ENCODE peak calls at places on chromosome 3, in six cellular contexts. O is foreskin fibroblast, Q is kidney epithelial cell, R is HL-60, K is A549, E is OCI-LY7. F is an unnamed sample.
A peak's percentile ranks its signal among the peaks of the same experiment; 100 is the strongest.

GRCh38 chr3:155934215-155934614 is 63.8 kb downstream of the GMPS start:
- DNase-seq in O (no peak), Q (no peak), R (no peak), K (no peak), E (no peak), F (no peak)

GRCh38 chr3:46898321-46899150 is 21.0 kb downstream of the PTH1R start:
- DNase-seq in O (no peak), Q (no peak), R (no peak), K (no peak), E (no peak), F (no peak)

GRCh38 chr3:13186416-13186815 is 113.2 kb upstream of the IQSEC1 start:
- DNase-seq in O (no peak), Q (no peak), R (no peak), K (no peak), E (no peak), F (no peak)

GRCh38 chr3:59766165-59766872 is 716.5 kb upstream of the CFAP20DC start:
- DNase-seq in O (peak; percentile 69), Q (no peak), R (no peak), K (no peak), E (no peak), F (no peak)

GRCh38 chr3:177451940-177452484 is 254.7 kb upstream of the TBL1XR1 start:
- DNase-seq in O (peak; percentile 41), Q (no peak), R (no peak), K (no peak), E (no peak), F (no peak)

GRCh38 chr3:139295040-139295439 is 48.8 kb upstream of the MRPS22 start:
- DNase-seq in O (no peak), Q (no peak), R (no peak), K (no peak), E (no peak), F (no peak)

GRCh38 chr3:24237971-24238767 is 256.5 kb downstream of the THRB start:
- DNase-seq in O (peak; percentile 94), Q (peak; percentile 76), R (peak; percentile 52), K (peak; percentile 65), E (peak; percentile 75), F (peak; percentile 44)

GRCh38 chr3:16865335-16865734 is 19.4 kb upstream of the PLCL2 start:
- DNase-seq in O (no peak), Q (no peak), R (no peak), K (no peak), E (no peak), F (no peak)

GRCh38 chr3:197028711-197029510 is 706 bp downstream of the MELTF start:
- DNase-seq in O (no peak), Q (no peak), R (no peak), K (no peak), E (peak; percentile 40), F (no peak)

GRCh38 chr3:195259146-195259563 is 11.8 kb downstream of the XXYLT1 start:
- DNase-seq in O (peak; percentile 47), Q (no peak), R (no peak), K (peak; percentile 9), E (no peak), F (no peak)

GRCh38 chr3:187987919-187988318 is 166.0 kb upstream of the LPP start:
- DNase-seq in O (no peak), Q (no peak), R (no peak), K (no peak), E (no peak), F (no peak)

GRCh38 chr3:37141676-37142075 is 32.7 kb downstream of the LRRFIP2 start:
- DNase-seq in O (no peak), Q (no peak), R (no peak), K (no peak), E (no peak), F (no peak)

DNA sequence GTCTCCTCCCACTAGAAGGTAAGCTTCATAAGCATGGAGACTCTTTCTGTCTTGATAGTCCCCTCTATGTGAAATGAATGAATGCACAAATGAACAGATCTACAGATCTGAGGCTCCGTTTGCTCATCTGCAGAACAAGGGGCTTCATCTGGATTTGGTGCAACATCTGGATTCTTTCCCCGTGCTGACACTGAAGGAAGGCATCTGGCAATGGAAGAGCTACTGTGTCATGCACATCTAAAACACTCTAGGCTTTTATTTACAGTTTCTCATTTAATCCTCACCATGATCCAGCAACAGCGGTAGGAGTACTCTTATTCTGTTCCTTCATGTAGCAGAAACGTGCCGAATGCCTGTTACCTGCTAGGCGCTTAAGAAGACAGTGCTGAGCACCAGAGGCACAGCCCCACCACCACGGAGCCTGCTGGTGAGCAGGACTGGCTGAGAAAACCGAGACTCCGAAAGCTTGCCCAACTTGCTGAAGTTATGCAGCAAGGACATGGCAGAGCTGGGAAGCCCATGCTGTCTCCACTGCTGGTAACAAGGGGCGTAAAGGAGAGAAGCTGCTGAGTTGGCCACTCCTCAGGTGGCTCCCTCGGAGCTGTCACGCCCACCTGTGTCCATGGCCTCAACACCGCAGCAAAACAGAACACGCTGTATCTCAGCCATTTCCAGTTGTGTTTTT is 31.1 kb downstream of the LSM3 start:
- DNase-seq in O (no peak), Q (no peak), R (no peak), K (no peak), E (no peak), F (no peak)
- H3K4me3 ChIP-seq in O (peak overlapping the region; percentile 1), Q (no peak overlapping the region), R (no peak overlapping the region), K (no peak overlapping the region), E (no peak overlapping the region), F (no peak overlapping the region)

GRCh38 chr3:71029770-71030169 is 553.8 kb downstream of the FOXP1 start:
- DNase-seq in O (no peak), Q (no peak), R (no peak), K (no peak), E (no peak), F (no peak)
- TF ChIP-seq CTCF in O (no peak), Q (no peak), R (no peak), K (no peak), E (no peak), F (no peak)

DNA sequence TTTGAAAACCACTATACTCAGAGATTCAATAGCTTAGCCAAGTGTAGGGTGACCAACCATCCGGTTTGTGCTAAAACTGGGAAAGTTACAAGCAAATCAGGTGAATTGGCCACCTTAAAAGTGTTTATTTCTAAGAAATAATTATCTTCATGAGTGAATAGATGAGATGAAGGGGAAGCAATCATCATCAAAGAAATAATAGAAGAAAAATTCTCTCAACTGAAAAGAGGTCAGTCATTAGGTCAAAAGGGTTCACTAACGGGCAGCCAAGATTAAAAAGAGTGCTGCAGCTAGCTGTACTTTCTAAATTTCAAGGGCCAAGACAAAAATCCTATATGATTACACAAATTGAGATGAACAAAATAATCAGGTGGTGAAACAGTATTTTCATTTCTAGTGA is 34.9 kb upstream of the TSC22D2 start:
- DNase-seq in O (no peak), Q (no peak), R (no peak), K (no peak), E (no peak), F (no peak)
- H3K4me3 ChIP-seq in O (no peak overlapping the region), Q (no peak overlapping the region), R (no peak overlapping the region), K (no peak overlapping the region), E (peak overlapping the region; percentile 16), F (no peak overlapping the region)

GRCh38 chr3:71801986-71802385 is 17.0 kb upstream of the PROK2 start:
- DNase-seq in O (no peak), Q (no peak), R (no peak), K (no peak), E (no peak), F (no peak)
- TF ChIP-seq CTCF in O (no peak), Q (no peak), R (no peak), K (no peak), E (no peak), F (no peak)

GRCh38 chr3:184491867-184492615 is 69.5 kb upstream of the EPHB3 start:
- DNase-seq in O (no peak), Q (no peak), R (peak; percentile 75), K (no peak), E (no peak), F (no peak)
- H3K4me3 ChIP-seq in O (peak overlapping the region; percentile 11), Q (no peak overlapping the region), R (peak overlapping the region; percentile 3), K (peak overlapping the region; percentile 25), E (no peak overlapping the region), F (no peak overlapping the region)

GRCh38 chr3:126475411-126476114 is at the start of gene ZXDC:
- DNase-seq in O (peak; percentile 96), Q (peak; percentile 67), R (peak; percentile 88), K (peak; percentile 93), E (peak; percentile 94), F (peak; percentile 69)
- TF ChIP-seq CTCF in O (peak; percentile 27), Q (no peak), R (peak; percentile 19), K (peak; percentile 49), E (peak; percentile 45), F (peak; percentile 58)

GRCh38 chr3:40780341-40780800 is 255.6 kb downstream of the ZNF621 start:
- DNase-seq in O (no peak), Q (no peak), R (no peak), K (no peak), E (no peak), F (no peak)

GRCh38 chr3:40779039-40779438 is 254.3 kb downstream of the ZNF621 start:
- DNase-seq in O (no peak), Q (no peak), R (no peak), K (no peak), E (no peak), F (no peak)

GRCh38 chr3:40782086-40782721 is 257.4 kb downstream of the ZNF621 start:
- DNase-seq in O (no peak), Q (no peak), R (no peak), K (no peak), E (peak; percentile 11), F (no peak)

DNA sequence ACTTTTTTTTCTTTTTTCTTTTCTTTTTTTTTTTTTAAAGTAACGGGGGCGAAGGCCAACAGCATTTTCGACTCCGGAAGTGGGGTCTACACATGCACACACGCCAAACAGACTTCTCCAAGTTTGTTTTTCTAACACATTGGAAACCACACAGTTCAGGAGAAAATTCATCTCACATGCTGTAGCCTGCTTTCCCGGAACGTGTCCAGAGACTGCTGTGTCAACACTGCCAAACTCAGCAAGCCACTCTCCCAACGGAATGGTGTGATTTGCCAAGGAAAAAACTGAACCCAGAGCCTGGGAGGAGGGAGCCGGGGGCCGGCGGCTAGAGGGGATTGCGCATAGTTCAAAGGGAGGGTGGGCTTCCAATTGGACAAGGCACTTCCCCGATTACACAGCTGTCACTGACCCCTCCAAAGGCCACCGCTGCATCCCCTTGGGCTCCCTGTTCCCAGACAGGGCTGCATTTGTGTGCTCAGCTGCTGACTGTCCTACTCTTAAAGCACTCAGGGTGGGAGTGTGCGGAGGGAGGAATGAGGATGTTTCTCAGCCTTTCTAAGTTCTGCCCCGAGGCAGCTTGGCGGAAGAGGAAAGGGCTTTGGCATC is 256.1 kb downstream of the ZNF621 start:
- DNase-seq in O (no peak), Q (no peak), R (no peak), K (no peak), E (no peak), F (no peak)
- H3K4me3 ChIP-seq in O (peak overlapping the region; percentile 21), Q (no peak overlapping the region), R (no peak overlapping the region), K (no peak overlapping the region), E (no peak overlapping the region), F (no peak overlapping the region)